ENCODE peak calls at places on chromosomes 4 and X, in six cellular contexts. P is IMR-90, R is mesenchymal stem cell, M is neuronal stem cell, U is H9, N is H1. Z is an unnamed sample. For H3K4me1, the result is how much of the 10 kb centered on the place peaks cover.

GRCh38 chr4:13992041-13992440 is 364.5 kb upstream of the BOD1L1 start:
- DNase-seq in P (no peak), R (no peak), M (no peak), U (no peak), N (no peak), Z (no peak)

GRCh38 chrX:23870041-23870440 is 37.7 kb downstream of the APOO start:
- DNase-seq in P (no peak), R (no peak), M (no peak), U (no peak), N (no peak), Z (no peak)

GRCh38 chr4:28357985-28358384 is 1497.3 kb downstream of the STIM2 start:
- DNase-seq in P (peak), R (no peak), M (peak), U (peak), N (no peak), Z (no peak)

GRCh38 chr4:113436360-113436759 is 325.2 kb downstream of the CAMK2D start:
- DNase-seq in P (peak), R (peak), M (no peak), U (no peak), N (no peak), Z (no peak)

GRCh38 chrX:37921758-37922157 is 74.4 kb upstream of the DYNLT3 start:
- DNase-seq in P (peak), R (peak), M (no peak), U (no peak), N (no peak), Z (no peak)

GRCh38 chr4:37827030-37827705 is 682 bp downstream of the PGM2 start:
- DNase-seq in P (peak), R (peak), M (no peak), U (no peak), N (no peak), Z (peak)

GRCh38 chr4:182188622-182189021 is 54.6 kb upstream of the TENM3 start:
- DNase-seq in P (peak), R (no peak), M (no peak), U (no peak), N (no peak), Z (no peak)

GRCh38 chr4:168794881-168795280 is 215.2 kb downstream of the CBR4 start:
- DNase-seq in P (no peak), R (peak), M (no peak), U (no peak), N (no peak), Z (peak)

GRCh38 chr4:126790633-126791032 is 842.1 kb upstream of the INTU start:
- DNase-seq in P (peak), R (peak), M (no peak), U (no peak), N (no peak), Z (no peak)

GRCh38 chr4:40672528-40673522 is 43.2 kb upstream of the RBM47 start:
- DNase-seq in P (peak), R (peak), M (peak), U (peak), N (peak), Z (peak)
- H3K23ac ChIP-seq in P (peak), R (peak), M (no peak), U (no peak), N (no peak), Z (no peak)

GRCh38 chrX:14712096-14712495 is 160.8 kb downstream of the FANCB start:
- DNase-seq in P (no peak), R (peak), M (no peak), U (no peak), N (no peak), Z (peak)
- H3K4me1 ChIP-seq in P (under half), R (under half), M (under half), U (under half), N (under half), Z (under half)

GRCh38 chr4:7960790-7961655 is 21.4 kb upstream of the AFAP1 start:
- DNase-seq in P (peak), R (peak), M (no peak), U (no peak), N (no peak), Z (peak)
- H4K91ac ChIP-seq in P (peak), R (peak), M (no peak), U (no peak), N (no peak), Z (no peak)

DNA sequence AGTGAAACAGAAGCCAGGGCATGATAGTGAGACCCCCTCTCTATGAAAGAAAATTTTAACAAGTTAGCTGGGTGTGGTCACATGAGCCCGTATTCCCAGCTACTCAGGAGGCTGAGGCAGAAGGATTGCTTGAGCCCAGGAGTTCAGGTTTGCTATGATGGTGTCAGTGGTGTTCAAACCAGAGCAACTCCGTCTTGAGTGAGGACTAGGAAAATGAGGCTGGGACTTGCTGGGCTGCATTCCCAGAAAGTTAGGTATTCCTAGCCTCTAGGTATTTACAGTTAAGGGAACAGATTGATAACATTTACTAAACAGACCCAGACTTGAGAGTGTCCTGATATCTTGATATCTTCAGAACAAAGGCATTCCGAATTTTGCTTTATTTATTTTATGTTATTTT is 37.0 kb upstream of the NOCT start:
- DNase-seq in P (no peak), R (no peak), M (no peak), U (no peak), N (no peak), Z (peak)
- H3K23ac ChIP-seq in P (no peak), R (no peak), M (no peak), U (no peak), N (no peak), Z (no peak)

GRCh38 chrX:13022926-13023325 is 21.5 kb downstream of the FAM9C start:
- DNase-seq in P (no peak), R (no peak), M (no peak), U (no peak), N (no peak), Z (no peak)

GRCh38 chrX:13024911-13025454 is 19.4 kb downstream of the FAM9C start:
- DNase-seq in P (no peak), R (no peak), M (no peak), U (no peak), N (no peak), Z (peak)

GRCh38 chrX:13028871-13029336 is 15.5 kb downstream of the FAM9C start:
- DNase-seq in P (no peak), R (no peak), M (no peak), U (peak), N (no peak), Z (peak)

GRCh38 chrX:13026877-13027652 is 17.4 kb downstream of the FAM9C start:
- DNase-seq in P (no peak), R (no peak), M (no peak), U (no peak), N (no peak), Z (no peak)

DNA sequence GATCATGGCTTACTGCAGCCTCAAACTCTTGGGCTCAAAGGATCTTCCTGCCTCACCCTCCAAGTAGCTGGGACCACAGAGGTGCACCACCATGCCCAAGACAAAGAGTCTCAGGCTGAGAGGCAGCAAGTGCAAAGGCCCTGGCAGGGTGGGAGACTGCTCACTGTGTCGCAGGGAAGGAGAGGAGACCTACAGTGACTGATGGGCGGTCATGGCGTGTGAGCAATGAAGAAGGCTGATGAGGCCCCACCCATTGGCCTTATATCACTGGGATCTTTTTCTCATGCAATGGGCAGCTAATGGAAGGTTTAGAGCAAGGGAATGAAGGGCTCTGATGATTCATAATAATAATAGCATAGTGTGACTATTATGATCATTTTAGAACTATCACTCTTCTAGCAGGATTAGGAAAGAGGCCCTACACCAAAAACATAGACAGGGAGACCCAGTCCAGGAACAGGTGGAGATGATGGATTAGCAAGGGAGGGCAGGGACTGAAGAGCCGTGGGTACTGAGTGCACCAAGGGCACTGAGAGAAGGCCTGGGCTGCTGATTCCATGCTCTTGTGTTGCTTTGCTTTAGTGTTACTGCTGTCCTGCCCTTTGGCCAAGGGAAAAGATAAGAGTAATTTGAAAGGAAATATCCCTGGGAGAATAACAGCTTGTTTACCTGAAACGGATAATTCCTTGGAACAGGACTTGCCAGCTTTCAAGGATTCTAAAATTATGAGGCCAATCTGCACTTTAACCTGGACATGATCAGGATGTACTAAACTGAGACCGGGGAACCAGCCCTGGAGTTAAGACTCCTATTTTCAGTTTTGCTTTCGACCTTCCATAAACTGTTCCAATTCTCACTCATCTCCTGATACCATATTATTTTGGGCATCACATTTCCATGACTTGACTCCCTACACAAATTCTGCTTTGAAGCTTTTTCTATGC is 20.6 kb downstream of the FAM9C start:
- DNase-seq in P (no peak), R (no peak), M (no peak), U (no peak), N (no peak), Z (no peak)
- H3K4me1 ChIP-seq in P (under half), R (under half), M (under half), U (under half), N (under half), Z (under half)

GRCh38 chr4:112113786-112114185 is 31.5 kb upstream of the FAM241A start:
- DNase-seq in P (no peak), R (no peak), M (no peak), U (no peak), N (no peak), Z (no peak)
- H4K91ac ChIP-seq in P (no peak), R (no peak), M (no peak), U (no peak), N (no peak), Z (no peak)

DNA sequence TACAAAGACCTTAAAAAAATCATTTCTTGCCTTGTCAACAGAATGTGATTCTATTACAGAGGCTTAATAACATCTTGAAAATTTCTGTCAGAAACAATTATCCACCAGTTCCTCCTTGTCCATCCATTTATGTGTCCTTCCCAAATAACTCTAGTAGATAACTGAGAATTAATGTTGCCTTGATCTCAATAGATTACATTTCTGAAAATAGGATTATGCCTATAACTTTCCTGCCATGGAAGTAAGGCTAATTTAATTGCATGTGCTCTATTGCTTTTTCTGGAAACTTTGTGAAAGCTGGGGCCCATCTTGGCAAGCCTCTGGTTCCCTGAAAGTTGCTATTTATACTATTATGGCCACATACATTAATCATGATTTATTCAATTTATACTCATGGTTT is 76.2 kb upstream of the UNC5C start:
- DNase-seq in P (no peak), R (no peak), M (no peak), U (no peak), N (no peak), Z (no peak)
- H3K23ac ChIP-seq in P (no peak), R (no peak), M (no peak), U (no peak), N (no peak), Z (no peak)

DNA sequence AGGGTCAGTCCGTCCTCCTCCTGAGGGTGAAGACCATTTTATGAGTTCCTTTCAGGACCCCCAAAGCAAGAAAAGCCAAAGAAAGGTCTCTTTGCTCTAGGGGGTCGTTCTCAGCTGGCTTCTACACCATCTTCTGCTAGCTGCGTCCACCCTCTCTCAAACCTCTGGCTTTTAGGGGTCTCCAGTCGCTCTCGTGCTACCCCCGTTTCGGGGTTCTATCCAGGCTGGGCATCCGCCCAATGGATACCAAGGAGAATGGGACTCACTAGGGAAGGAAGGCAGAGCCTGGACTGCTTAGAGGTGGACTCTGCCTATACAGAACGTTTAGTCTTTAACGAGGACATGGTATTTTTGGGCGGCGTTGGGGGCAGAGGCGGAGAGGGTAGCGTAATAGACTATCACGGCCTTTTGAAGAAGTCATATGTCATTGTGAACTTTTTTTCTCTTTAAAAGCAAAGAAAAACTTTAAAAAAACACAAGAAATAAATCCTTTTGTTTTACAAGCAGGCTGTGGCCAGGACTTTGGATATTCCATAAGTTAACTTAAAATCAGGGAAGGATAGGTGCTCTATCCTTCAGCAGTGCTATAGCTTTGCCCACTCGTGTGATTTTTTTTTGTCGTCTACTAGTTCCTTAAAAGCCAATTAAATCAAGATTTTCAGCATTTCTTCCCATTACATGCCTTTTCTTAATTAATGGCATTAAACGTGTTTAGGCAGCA is 7.1 kb upstream of the PITX2 start:
- DNase-seq in P (no peak), R (peak), M (no peak), U (no peak), N (no peak), Z (no peak)
- H3K4me1 ChIP-seq in P (under half), R (under half), M (under half), U (under half), N (under half), Z (under half)

Z was measured in trophoblast cell.